ENCODE peak calls at places on chromosome 13, in four cellular contexts. O, I, T and J are unnamed samples.

GRCh38 chr13:36297600-36298338 is at the start of gene CCDC169:
- DNase-seq in O (peak; percentile 5), I (peak; percentile 83), T (peak; percentile 82), J (peak; percentile 93)

GRCh38 chr13:100129605-100130004 is 40.7 kb downstream of the PCCA start:
- DNase-seq in O (no peak), I (no peak), T (no peak), J (no peak)

GRCh38 chr13:111329641-111330040 is 9.2 kb downstream of the TEX29 start:
- DNase-seq in O (no peak), I (no peak), T (no peak), J (no peak)

GRCh38 chr13:42071667-42072419 is 23.4 kb downstream of the DGKH start:
- DNase-seq in O (no peak), I (no peak), T (peak; percentile 14), J (no peak)

GRCh38 chr13:111145506-111145905 is 30.4 kb downstream of the ARHGEF7 start:
- DNase-seq in O (no peak), I (no peak), T (no peak), J (no peak)

GRCh38 chr13:48615017-48615416 is 38.7 kb upstream of the CYSLTR2 start:
- DNase-seq in O (no peak), I (no peak), T (no peak), J (no peak)

GRCh38 chr13:40480012-40480914 is 186.2 kb downstream of the FOXO1 start:
- DNase-seq in O (peak; percentile 62), I (no peak), T (no peak), J (no peak)

GRCh38 chr13:31749929-31750328 is 10.6 kb downstream of the RXFP2 start:
- DNase-seq in O (no peak), I (no peak), T (no peak), J (no peak)

GRCh38 chr13:48160879-48161278 is 66.0 kb upstream of the MED4 start:
- DNase-seq in O (no peak), I (no peak), T (no peak), J (no peak)

GRCh38 chr13:85864963-85865530 is 65.8 kb upstream of the SLITRK6 start:
- DNase-seq in O (peak; percentile 6), I (no peak), T (no peak), J (peak; percentile 19)

GRCh38 chr13:114110091-114110829 is 22.2 kb downstream of the RASA3 start:
- DNase-seq in O (no peak), I (no peak), T (no peak), J (peak; percentile 46)

GRCh38 chr13:50911051-50911690 is 1.6 kb downstream of the RNASEH2B start:
- DNase-seq in O (peak; percentile 58), I (no peak), T (peak; percentile 44), J (no peak)

GRCh38 chr13:60720590-60720989 is 323.6 kb downstream of the TDRD3 start:
- DNase-seq in O (no peak), I (no peak), T (no peak), J (no peak)

GRCh38 chr13:111251646-111252448 is 68.6 kb upstream of the TEX29 start:
- DNase-seq in O (no peak), I (no peak), T (no peak), J (no peak)

GRCh38 chr13:85260896-85261295 is 538.3 kb downstream of the SLITRK6 start:
- DNase-seq in O (no peak), I (no peak), T (no peak), J (no peak)

GRCh38 chr13:113207890-113208423 is 512 bp downstream of the PCID2 start:
- DNase-seq in O (peak; percentile 26), I (no peak), T (no peak), J (peak; percentile 50)

GRCh38 chr13:113835461-113836274 is 28.2 kb downstream of the GAS6 start:
- DNase-seq in O (no peak), I (no peak), T (no peak), J (no peak)

GRCh38 chr13:99704390-99704789 is 203.1 kb downstream of the TM9SF2 start:
- DNase-seq in O (no peak), I (no peak), T (no peak), J (no peak)

GRCh38 chr13:60662595-60662994 is 265.6 kb downstream of the TDRD3 start:
- DNase-seq in O (no peak), I (no peak), T (no peak), J (no peak)

GRCh38 chr13:111183959-111184684 is 69.0 kb downstream of the ARHGEF7 start:
- DNase-seq in O (no peak), I (no peak), T (no peak), J (no peak)

GRCh38 chr13:93361703-93362102 is 135.1 kb downstream of the GPC6 start:
- DNase-seq in O (peak; percentile 73), I (no peak), T (peak; percentile 28), J (no peak)
- TF ChIP-seq ATF3 in O (no peak), I (no peak), T (no peak), J (no peak)

DNA sequence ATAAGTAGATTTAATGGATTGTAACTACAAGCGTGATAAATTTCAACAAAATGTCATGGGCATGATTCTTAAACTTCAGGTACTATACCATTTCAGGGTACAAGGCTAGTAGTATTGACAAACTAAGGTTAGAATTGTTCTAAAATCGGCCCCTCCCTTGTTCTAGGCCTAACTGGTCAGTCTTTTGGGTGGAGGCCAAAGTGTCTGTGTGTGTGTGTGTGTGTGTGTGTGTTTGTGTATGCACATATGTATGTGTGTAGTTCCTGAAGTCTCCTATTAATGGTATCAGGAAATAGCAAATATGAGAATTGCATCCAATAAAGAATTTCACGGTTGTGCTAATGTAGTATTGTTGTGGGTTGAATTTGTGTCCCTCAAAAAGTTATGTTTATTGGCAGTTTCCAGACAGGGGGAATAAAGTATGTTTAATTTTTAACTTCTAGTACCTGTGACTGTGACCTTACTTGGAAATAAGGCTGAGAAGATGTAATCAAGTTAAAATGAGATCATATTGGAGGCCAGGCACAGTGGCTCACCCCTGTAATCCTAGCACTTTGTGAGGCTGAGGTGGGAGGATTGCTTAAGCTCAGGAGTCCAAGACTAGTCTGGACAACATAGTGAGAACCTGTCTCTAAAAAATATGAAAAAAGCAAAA is 119.2 kb downstream of the KLF5 start:
- DNase-seq in O (no peak), I (no peak), T (no peak), J (no peak)
- TF ChIP-seq ATF3 in O (no peak), I (no peak), T (no peak), J (no peak)

DNA sequence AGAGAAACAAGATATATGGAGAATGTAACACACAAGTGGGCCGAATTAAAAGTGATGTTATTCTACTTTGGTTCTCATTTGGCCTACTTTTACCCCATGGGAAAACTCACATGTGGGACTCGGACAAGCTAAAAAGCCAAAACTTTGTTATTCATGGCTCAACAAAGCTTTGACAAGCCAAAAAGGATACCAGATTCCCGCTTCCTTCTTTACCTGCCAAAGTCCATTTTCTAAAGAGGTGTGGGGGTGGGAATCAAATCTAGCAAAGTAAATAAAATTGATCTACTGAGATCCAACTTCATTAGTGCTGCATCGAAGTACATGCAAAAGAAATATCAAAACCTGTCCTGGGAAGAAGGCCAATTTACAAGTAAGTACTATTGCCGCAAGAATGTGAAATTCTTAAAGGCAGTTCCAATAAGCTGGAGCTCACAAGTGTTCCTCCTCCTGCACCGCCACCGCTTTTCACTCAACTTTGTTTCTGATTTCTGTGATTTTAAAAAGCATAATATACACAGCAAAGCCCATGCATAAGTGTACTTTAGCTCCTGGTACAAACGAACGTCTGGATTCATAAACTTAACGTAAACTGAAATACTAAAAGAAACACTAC is 1.1 kb downstream of the LNX2 start:
- DNase-seq in O (peak; percentile 34), I (no peak), T (no peak), J (no peak)
- TF ChIP-seq ATF3 in O (no peak), I (no peak), T (no peak), J (no peak)

GRCh38 chr13:109785141-109785891 is 1.1 kb downstream of the IRS2 start:
- DNase-seq in O (no peak), I (no peak), T (no peak), J (peak; percentile 52)

GRCh38 chr13:109783447-109783814 is 3.0 kb downstream of the IRS2 start:
- DNase-seq in O (no peak), I (no peak), T (no peak), J (peak; percentile 75)

GRCh38 chr13:109783815-109784589 is 2.4 kb downstream of the IRS2 start:
- DNase-seq in O (no peak), I (no peak), T (no peak), J (peak; percentile 32)

GRCh38 chr13:109785892-109786450 is 412 bp downstream of the IRS2 start:
- DNase-seq in O (no peak), I (no peak), T (peak; percentile 8), J (no peak)

DNA sequence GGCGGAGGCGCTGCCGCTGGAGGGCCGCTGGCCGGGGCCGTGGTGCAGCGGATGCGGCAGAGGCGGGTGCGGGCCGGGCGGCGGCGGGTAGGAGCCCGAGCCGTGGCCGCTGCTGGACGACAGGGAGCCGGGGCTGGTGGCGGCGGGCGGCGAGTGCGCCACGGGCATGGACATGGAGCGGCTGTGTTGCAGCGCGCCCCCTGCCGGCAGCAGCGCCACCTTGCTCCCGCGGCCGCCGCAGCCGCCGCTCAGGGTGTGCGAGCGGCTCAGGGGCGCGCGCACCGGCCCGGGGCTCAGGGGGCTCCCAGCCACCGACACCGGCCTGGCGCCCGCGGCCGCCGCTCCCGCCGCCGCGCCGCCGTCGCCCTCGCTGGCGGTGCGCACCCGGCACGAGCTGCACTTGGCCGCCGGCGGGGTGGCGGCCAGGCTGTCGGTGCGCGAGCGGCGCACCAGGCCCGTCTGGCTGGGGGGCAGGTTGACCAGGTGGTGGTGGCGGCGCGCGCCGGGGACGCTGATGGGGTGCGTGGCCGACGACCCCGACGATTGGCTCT is 1.7 kb downstream of the IRS2 start:
- DNase-seq in O (no peak), I (no peak), T (no peak), J (peak; percentile 83)
- TF ChIP-seq ATF3 in O (no peak), I (no peak), T (no peak), J (no peak)

GRCh38 chr13:44238011-44238421 is 135.6 kb upstream of the SERP2 start:
- DNase-seq in O (no peak), I (no peak), T (no peak), J (no peak)

GRCh38 chr13:44232729-44233128 is 140.9 kb upstream of the SERP2 start:
- DNase-seq in O (no peak), I (no peak), T (no peak), J (no peak)

GRCh38 chr13:44234566-44234965 is 139.1 kb upstream of the SERP2 start:
- DNase-seq in O (no peak), I (no peak), T (no peak), J (no peak)

GRCh38 chr13:44237276-44237767 is 136.3 kb upstream of the SERP2 start:
- DNase-seq in O (no peak), I (no peak), T (no peak), J (no peak)

DNA sequence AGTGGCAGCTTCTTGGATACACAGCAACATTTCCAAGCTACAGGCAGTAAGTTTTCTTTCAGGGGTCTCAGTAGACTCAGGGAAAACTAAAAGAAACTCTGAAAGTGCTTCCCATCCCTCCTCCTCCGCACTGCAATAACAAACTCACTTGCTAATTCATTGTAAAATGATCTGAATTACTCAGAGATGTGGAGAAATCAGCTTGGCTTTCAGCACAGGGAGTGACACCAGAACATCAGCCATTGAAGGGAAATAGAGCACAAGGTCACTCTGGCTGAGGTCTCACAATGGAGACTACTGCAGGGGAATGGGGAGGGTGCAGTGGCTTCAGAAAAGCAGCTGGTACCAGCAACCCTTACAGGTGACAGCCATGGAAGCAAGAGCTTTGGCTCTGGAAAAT is 137.3 kb upstream of the SERP2 start:
- DNase-seq in O (no peak), I (no peak), T (no peak), J (no peak)
- TF ChIP-seq ATF3 in O (no peak), I (no peak), T (no peak), J (no peak)

DNA sequence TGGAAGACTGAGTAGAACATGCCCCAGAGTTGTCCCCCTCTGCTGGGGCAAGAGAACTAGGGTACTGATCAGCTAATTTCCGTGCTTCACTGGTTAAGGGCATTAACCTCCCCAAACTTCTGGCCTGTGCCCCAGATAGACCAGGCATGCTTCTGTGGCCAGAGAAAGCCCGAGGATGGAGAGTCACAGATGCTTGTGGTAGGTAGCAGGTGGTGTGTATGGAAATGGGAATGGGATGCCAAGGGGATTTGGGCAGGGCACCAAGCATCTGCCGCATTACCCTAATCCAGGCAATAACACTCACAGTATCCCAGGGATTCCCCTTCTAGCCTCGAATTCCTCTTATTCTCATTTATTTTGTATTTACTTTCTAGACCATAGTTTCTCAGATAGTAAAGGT is 124.7 kb upstream of the KLF12 start:
- DNase-seq in O (no peak), I (no peak), T (no peak), J (no peak)
- TF ChIP-seq ATF3 in O (no peak), I (no peak), T (no peak), J (no peak)